ENCODE peak calls at places on chromosomes 2 and 18, in six cellular contexts. U is vagina, A is IMR-90, H is HCT116, L is small intestine, Q is adrenal gland. B is an unnamed sample.
A peak's percentile ranks its signal among the peaks of the same experiment; 100 is the strongest.

GRCh38 chr2:46547223-46548102 is 68.1 kb downstream of the TMEM247 start:
- DNase-seq in U (peak; percentile 81), A (no peak), H (no peak), L (no peak), Q (peak; percentile 62), B (no peak)

GRCh38 chr2:102082591-102083586 is 59.7 kb upstream of the IL1R1 start:
- DNase-seq in U (no peak), A (peak; percentile 91), H (peak; percentile 56), L (peak; percentile 29), Q (peak; percentile 71), B (no peak)

GRCh38 chr2:7118606-7119503 is 201.6 kb downstream of the RNF144A start:
- DNase-seq in U (no peak), A (peak; percentile 13), H (no peak), L (no peak), Q (no peak), B (no peak)

GRCh38 chr2:69086466-69086865 is 73.5 kb downstream of the ANTXR1 start:
- DNase-seq in U (no peak), A (no peak), H (no peak), L (no peak), Q (no peak), B (no peak)

GRCh38 chr2:132760405-132760804 is 90.4 kb upstream of the LYPD1 start:
- DNase-seq in U (no peak), A (no peak), H (no peak), L (no peak), Q (no peak), B (no peak)

GRCh38 chr2:158507679-158508078 is 50.9 kb downstream of the PKP4 start:
- DNase-seq in U (no peak), A (no peak), H (no peak), L (no peak), Q (no peak), B (no peak)

GRCh38 chr2:22826658-22827165 is 558.3 kb upstream of the KLHL29 start:
- DNase-seq in U (no peak), A (no peak), H (no peak), L (no peak), Q (no peak), B (no peak)

GRCh38 chr2:237566401-237567235 is at the start of gene PRLH:
- DNase-seq in U (no peak), A (no peak), H (no peak), L (peak; percentile 21), Q (no peak), B (no peak)

GRCh38 chr2:104547251-104547650 is 306.7 kb upstream of the POU3F3 start:
- DNase-seq in U (no peak), A (no peak), H (no peak), L (no peak), Q (no peak), B (no peak)

GRCh38 chr2:52881606-52882005 is 886.0 kb upstream of the CHAC2 start:
- DNase-seq in U (no peak), A (peak; percentile 91), H (peak; percentile 32), L (no peak), Q (no peak), B (peak; percentile 8)

GRCh38 chr2:108542071-108542470 is 7.8 kb downstream of the LIMS1 start:
- DNase-seq in U (no peak), A (peak; percentile 63), H (no peak), L (no peak), Q (no peak), B (no peak)

GRCh38 chr18:79616651-79617518 is 62.7 kb upstream of the CTDP1 start:
- DNase-seq in U (no peak), A (peak; percentile 15), H (no peak), L (no peak), Q (no peak), B (no peak)

GRCh38 chr2:233051241-233052149 is 8.6 kb upstream of the INPP5D start:
- DNase-seq in U (no peak), A (peak; percentile 24), H (no peak), L (no peak), Q (peak; percentile 64), B (no peak)

GRCh38 chr2:216829533-216829932 is 30.3 kb downstream of the TNP1 start:
- DNase-seq in U (no peak), A (peak; percentile 63), H (no peak), L (peak; percentile 37), Q (peak; percentile 87), B (no peak)

GRCh38 chr2:74867841-74868658 is 34.1 kb downstream of the HK2 start:
- DNase-seq in U (no peak), A (peak; percentile 88), H (no peak), L (no peak), Q (peak; percentile 14), B (peak; percentile 99)

GRCh38 chr2:60554649-60555065 is 1.2 kb upstream of the BCL11A start:
- DNase-seq in U (no peak), A (no peak), H (no peak), L (no peak), Q (no peak), B (no peak)

GRCh38 chr2:176473177-176473576 is 203.9 kb downstream of the MTX2 start:
- DNase-seq in U (no peak), A (peak; percentile 25), H (no peak), L (peak; percentile 8), Q (peak; percentile 45), B (peak; percentile 29)

GRCh38 chr2:172596776-172597175 is 40.9 kb downstream of the PDK1 start:
- DNase-seq in U (no peak), A (no peak), H (no peak), L (no peak), Q (no peak), B (no peak)

GRCh38 chr2:229057997-229058553 is 213.0 kb downstream of the PID1 start:
- DNase-seq in U (no peak), A (no peak), H (no peak), L (no peak), Q (no peak), B (no peak)

GRCh38 chr2:7278984-7279383 is 361.8 kb downstream of the RNF144A start:
- DNase-seq in U (no peak), A (no peak), H (no peak), L (no peak), Q (no peak), B (no peak)

GRCh38 chr18:48569915-48570264 is 31.1 kb downstream of the CTIF start:
- DNase-seq in U (no peak), A (no peak), H (no peak), L (no peak), Q (no peak), B (no peak)

GRCh38 chr2:44981714-44982108 is 27.5 kb downstream of the SIX2 start:
- DNase-seq in U (no peak), A (peak; percentile 73), H (peak; percentile 60), L (peak; percentile 65), Q (peak; percentile 79), B (peak; percentile 62)

GRCh38 chr2:216006164-216006663 is 7.1 kb downstream of the MREG start:
- DNase-seq in U (no peak), A (no peak), H (no peak), L (no peak), Q (peak; percentile 60), B (peak; percentile 74)

GRCh38 chr2:111101592-111101991 is 19.1 kb upstream of the BCL2L11 start:
- DNase-seq in U (no peak), A (no peak), H (no peak), L (no peak), Q (no peak), B (no peak)

GRCh38 chr2:128169497-128169896 is 78.5 kb downstream of the UGGT1 start:
- DNase-seq in U (no peak), A (peak; percentile 92), H (no peak), L (no peak), Q (no peak), B (no peak)

GRCh38 chr2:95333888-95334338 is 36.8 kb downstream of the KCNIP3 start:
- DNase-seq in U (no peak), A (peak; percentile 97), H (peak; percentile 80), L (no peak), Q (peak; percentile 55), B (no peak)
- H3K9me3 ChIP-seq in U (no peaks in the 10 kb centered on the region), A (no peaks in the 10 kb centered on the region), H (no peaks in the 10 kb centered on the region), L (no peaks in the 10 kb centered on the region), Q (no peaks in the 10 kb centered on the region), B (no peaks in the 10 kb centered on the region)

DNA sequence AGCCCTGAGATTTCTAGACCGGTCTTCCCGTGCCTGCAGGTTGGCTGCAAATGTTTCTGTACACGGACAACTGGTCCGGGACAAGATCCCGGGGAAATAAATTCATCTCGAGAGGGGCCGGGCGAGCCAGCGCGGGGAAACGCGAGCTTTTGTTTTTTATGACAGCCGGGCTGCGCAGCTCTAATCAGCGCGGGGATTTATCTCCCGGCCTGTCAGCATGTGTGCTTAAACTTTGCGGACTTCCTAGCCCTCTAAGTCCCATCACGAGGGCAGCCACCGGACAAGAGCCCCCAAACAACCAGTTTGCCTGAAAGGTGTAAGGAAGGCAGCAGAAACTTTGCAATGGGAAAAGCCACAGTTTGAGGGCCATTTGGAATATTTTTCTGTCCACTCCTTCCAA is 5.8 kb downstream of the MEIS1 start:
- DNase-seq in U (no peak), A (no peak), H (no peak), L (no peak), Q (peak; percentile 72), B (no peak)
- H3K4me1 ChIP-seq in U (peaks cover 18% of the 10 kb centered on the region), A (peaks cover 2% of the 10 kb centered on the region), H (no peaks in the 10 kb centered on the region), L (no peaks in the 10 kb centered on the region), Q (peaks cover 4% of the 10 kb centered on the region), B (peaks cover 13% of the 10 kb centered on the region)

GRCh38 chr2:116499389-116499788 is 1315.1 kb upstream of the DDX18 start:
- DNase-seq in U (no peak), A (no peak), H (no peak), L (no peak), Q (no peak), B (no peak)
- H3K9me3 ChIP-seq in U (no peaks in the 10 kb centered on the region), A (peaks cover 2% of the 10 kb centered on the region), H (peaks cover 11% of the 10 kb centered on the region), L (no peaks in the 10 kb centered on the region), Q (no peaks in the 10 kb centered on the region), B (no peaks in the 10 kb centered on the region)

DNA sequence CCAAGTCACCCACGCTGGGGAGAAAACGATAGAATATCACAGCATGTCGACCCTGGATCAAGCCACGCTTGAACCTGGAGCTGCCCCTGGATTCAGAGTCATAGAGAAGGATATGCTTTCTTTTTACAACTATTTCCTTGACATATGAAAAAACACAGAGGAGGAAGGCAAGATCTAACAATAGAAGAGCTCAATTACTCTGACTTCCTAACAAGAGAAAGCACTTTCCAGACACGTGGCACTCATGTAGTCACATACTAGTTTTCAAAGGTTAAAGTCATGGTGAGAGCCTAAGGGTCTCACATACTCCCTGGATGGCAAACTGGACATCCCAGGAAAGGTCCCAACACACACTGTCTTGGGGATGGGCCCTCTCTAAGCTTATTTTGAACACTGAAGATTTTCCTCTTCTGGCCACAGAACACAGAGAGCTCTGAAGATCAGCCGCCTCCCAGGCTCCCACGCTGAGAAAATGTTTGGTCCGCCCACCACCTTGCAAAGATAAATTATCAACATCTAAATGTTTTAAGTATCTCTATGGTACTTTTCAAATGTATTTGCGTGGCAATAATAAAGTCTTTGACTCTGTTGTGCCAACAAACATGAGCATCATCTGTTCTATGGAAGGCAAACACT is 4.9 kb downstream of the PXDN start:
- DNase-seq in U (no peak), A (no peak), H (no peak), L (no peak), Q (no peak), B (peak; percentile 20)
- H3K4me1 ChIP-seq in U (peaks cover 22% of the 10 kb centered on the region), A (peaks cover 44% of the 10 kb centered on the region), H (no peaks in the 10 kb centered on the region), L (no peaks in the 10 kb centered on the region), Q (no peaks in the 10 kb centered on the region), B (peaks cover 13% of the 10 kb centered on the region)

DNA sequence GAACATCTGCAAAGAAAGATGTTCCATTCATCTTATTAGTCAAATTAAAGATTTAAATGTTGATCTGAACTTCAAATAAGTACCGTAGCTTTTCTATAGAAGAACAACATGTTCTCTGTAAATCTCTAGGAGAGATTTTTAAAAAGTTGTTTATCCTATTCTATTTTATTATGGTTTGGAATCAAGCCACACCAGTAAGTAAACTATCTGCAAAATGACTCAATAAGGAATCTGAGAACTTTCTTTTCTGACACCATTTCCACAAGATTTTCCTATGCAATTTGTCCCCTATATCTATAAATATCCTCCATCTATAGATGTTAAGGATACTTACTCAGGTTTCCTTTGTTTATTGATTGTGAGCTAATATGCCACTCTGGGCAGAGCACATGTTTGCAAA is 736.6 kb downstream of the CBLN2 start:
- DNase-seq in U (no peak), A (peak; percentile 12), H (no peak), L (no peak), Q (no peak), B (no peak)
- H3K9me3 ChIP-seq in U (no peaks in the 10 kb centered on the region), A (peaks cover 2% of the 10 kb centered on the region), H (peaks cover 23% of the 10 kb centered on the region), L (no peaks in the 10 kb centered on the region), Q (no peaks in the 10 kb centered on the region), B (no peaks in the 10 kb centered on the region)

B was measured in PC-9.